ENCODE peak calls at places on chromosomes 7 and 10, in five cellular contexts. One of them, this sample, is unnamed.

GRCh38 chr10:27618036-27618615 is 114.0 kb downstream of the RAB18 start:
- DNase-seq in tibial nerve: no peak
- DNase-seq in dorsolateral prefrontal cortex: no peak
- DNase-seq in germinal center: no peak
- DNase-seq in foreskin fibroblast: no peak
- DNase-seq in this sample: no peak

GRCh38 chr7:69912846-69913245 is 314.6 kb downstream of the AUTS2 start:
- DNase-seq in tibial nerve: no peak
- DNase-seq in dorsolateral prefrontal cortex: no peak
- DNase-seq in germinal center: no peak
- DNase-seq in foreskin fibroblast: no peak
- DNase-seq in this sample: no peak

GRCh38 chr7:148501707-148502139 is 88.8 kb upstream of the C7orf33 start:
- DNase-seq in tibial nerve: no peak
- DNase-seq in dorsolateral prefrontal cortex: no peak
- DNase-seq in germinal center: peak; percentile 20
- DNase-seq in foreskin fibroblast: peak; percentile 5
- DNase-seq in this sample: no peak

GRCh38 chr10:32413513-32413912 is 32.4 kb upstream of the CCDC7 start:
- DNase-seq in tibial nerve: no peak
- DNase-seq in dorsolateral prefrontal cortex: no peak
- DNase-seq in germinal center: no peak
- DNase-seq in foreskin fibroblast: peak; percentile 76
- DNase-seq in this sample: no peak

GRCh38 chr7:47228386-47229014 is 353.4 kb downstream of the TNS3 start:
- DNase-seq in tibial nerve: no peak
- DNase-seq in dorsolateral prefrontal cortex: no peak
- DNase-seq in germinal center: peak; percentile 55
- DNase-seq in foreskin fibroblast: no peak
- DNase-seq in this sample: no peak

GRCh38 chr7:1720325-1720724 is 50.2 kb downstream of the ELFN1 start:
- DNase-seq in tibial nerve: no peak
- DNase-seq in dorsolateral prefrontal cortex: no peak
- DNase-seq in germinal center: no peak
- DNase-seq in foreskin fibroblast: no peak
- DNase-seq in this sample: no peak

GRCh38 chr7:105975770-105976428 is 12.8 kb downstream of the CDHR3 start:
- DNase-seq in tibial nerve: no peak
- DNase-seq in dorsolateral prefrontal cortex: no peak
- DNase-seq in germinal center: no peak
- DNase-seq in foreskin fibroblast: peak; percentile 13
- DNase-seq in this sample: no peak

GRCh38 chr10:47190802-47191450 is 109.1 kb upstream of the GDF10 start:
- DNase-seq in tibial nerve: no peak
- DNase-seq in dorsolateral prefrontal cortex: no peak
- DNase-seq in germinal center: no peak
- DNase-seq in foreskin fibroblast: no peak
- DNase-seq in this sample: no peak

GRCh38 chr7:74206589-74207120 is 3.2 kb upstream of the LAT2 start:
- DNase-seq in tibial nerve: peak; percentile 90
- DNase-seq in dorsolateral prefrontal cortex: peak; percentile 91
- DNase-seq in germinal center: peak; percentile 80
- DNase-seq in foreskin fibroblast: peak; percentile 60
- DNase-seq in this sample: peak; percentile 39

GRCh38 chr7:42186181-42186580 is 50.8 kb downstream of the GLI3 start:
- DNase-seq in tibial nerve: no peak
- DNase-seq in dorsolateral prefrontal cortex: no peak
- DNase-seq in germinal center: no peak
- DNase-seq in foreskin fibroblast: no peak
- DNase-seq in this sample: no peak

GRCh38 chr7:35253182-35253679 is 669 bp downstream of the TBX20 start:
- DNase-seq in tibial nerve: no peak
- DNase-seq in dorsolateral prefrontal cortex: no peak
- DNase-seq in germinal center: peak; percentile 17
- DNase-seq in foreskin fibroblast: no peak
- DNase-seq in this sample: no peak

GRCh38 chr10:132298038-132298935 is 9.5 kb downstream of the STK32C start:
- DNase-seq in tibial nerve: no peak
- DNase-seq in dorsolateral prefrontal cortex: peak; percentile 41
- DNase-seq in germinal center: no peak
- DNase-seq in foreskin fibroblast: no peak
- DNase-seq in this sample: no peak